ENCODE peak calls at places on chromosomes 13 and 19, in nine cellular contexts. One of them, this sample, is unnamed. For H3K9me3, the result is how much of the 10 kb centered on the place peaks cover.

GRCh38 chr13:50635504-50635903 is 208.0 kb downstream of the DLEU7 start:
- DNase-seq in HCT116: no peak
- DNase-seq in A549: no peak
- DNase-seq in prostate gland: no peak
- DNase-seq in heart left ventricle: no peak
- DNase-seq in esophagus squamous epithelium: no peak
- DNase-seq in body of pancreas: peak
- DNase-seq in suprapubic skin: peak
- DNase-seq in breast epithelium: no peak
- DNase-seq in this sample: peak

GRCh38 chr19:57583521-57584416 is at the start of gene ZIK1:
- DNase-seq in HCT116: no peak
- DNase-seq in esophagus squamous epithelium: peak
- DNase-seq in prostate gland: peak
- DNase-seq in A549: no peak
- DNase-seq in heart left ventricle: peak
- DNase-seq in breast epithelium: peak
- DNase-seq in body of pancreas: peak
- DNase-seq in suprapubic skin: peak
- DNase-seq in this sample: peak

GRCh38 chr19:54470991-54471782 is 1.9 kb downstream of the CDC42EP5 start:
- DNase-seq in breast epithelium: no peak
- DNase-seq in A549: no peak
- DNase-seq in body of pancreas: peak
- DNase-seq in esophagus squamous epithelium: no peak
- DNase-seq in HCT116: no peak
- DNase-seq in suprapubic skin: peak
- DNase-seq in prostate gland: no peak
- DNase-seq in heart left ventricle: peak
- DNase-seq in this sample: no peak

GRCh38 chr13:45349438-45349837 is 8.5 kb upstream of the TPT1 start:
- DNase-seq in breast epithelium: no peak
- DNase-seq in esophagus squamous epithelium: no peak
- DNase-seq in HCT116: no peak
- DNase-seq in prostate gland: no peak
- DNase-seq in heart left ventricle: no peak
- DNase-seq in A549: no peak
- DNase-seq in body of pancreas: no peak
- DNase-seq in suprapubic skin: no peak
- DNase-seq in this sample: no peak

GRCh38 chr13:48660356-48661076 is 6.8 kb downstream of the CYSLTR2 start:
- DNase-seq in A549: no peak
- DNase-seq in breast epithelium: no peak
- DNase-seq in suprapubic skin: no peak
- DNase-seq in HCT116: no peak
- DNase-seq in prostate gland: no peak
- DNase-seq in esophagus squamous epithelium: no peak
- DNase-seq in heart left ventricle: no peak
- DNase-seq in body of pancreas: peak
- DNase-seq in this sample: no peak

GRCh38 chr19:1115646-1116420 is 12.0 kb downstream of the GPX4 start:
- DNase-seq in esophagus squamous epithelium: no peak
- DNase-seq in breast epithelium: no peak
- DNase-seq in suprapubic skin: no peak
- DNase-seq in HCT116: no peak
- DNase-seq in body of pancreas: no peak
- DNase-seq in prostate gland: no peak
- DNase-seq in A549: no peak
- DNase-seq in heart left ventricle: no peak
- DNase-seq in this sample: no peak

GRCh38 chr13:97388385-97388784 is 45.6 kb upstream of the RAP2A start:
- DNase-seq in prostate gland: no peak
- DNase-seq in breast epithelium: no peak
- DNase-seq in HCT116: no peak
- DNase-seq in esophagus squamous epithelium: no peak
- DNase-seq in heart left ventricle: no peak
- DNase-seq in body of pancreas: no peak
- DNase-seq in A549: no peak
- DNase-seq in suprapubic skin: no peak
- DNase-seq in this sample: no peak

GRCh38 chr13:74171621-74172020 is 37.4 kb upstream of the KLF12 start:
- DNase-seq in HCT116: no peak
- DNase-seq in heart left ventricle: no peak
- DNase-seq in breast epithelium: no peak
- DNase-seq in prostate gland: no peak
- DNase-seq in esophagus squamous epithelium: no peak
- DNase-seq in body of pancreas: no peak
- DNase-seq in A549: no peak
- DNase-seq in suprapubic skin: no peak
- DNase-seq in this sample: no peak

GRCh38 chr13:97004096-97004876 is 10.0 kb upstream of the OXGR1 start:
- DNase-seq in HCT116: no peak
- DNase-seq in prostate gland: no peak
- DNase-seq in heart left ventricle: no peak
- DNase-seq in esophagus squamous epithelium: no peak
- DNase-seq in breast epithelium: no peak
- DNase-seq in A549: no peak
- DNase-seq in body of pancreas: no peak
- DNase-seq in suprapubic skin: no peak
- DNase-seq in this sample: no peak

DNA sequence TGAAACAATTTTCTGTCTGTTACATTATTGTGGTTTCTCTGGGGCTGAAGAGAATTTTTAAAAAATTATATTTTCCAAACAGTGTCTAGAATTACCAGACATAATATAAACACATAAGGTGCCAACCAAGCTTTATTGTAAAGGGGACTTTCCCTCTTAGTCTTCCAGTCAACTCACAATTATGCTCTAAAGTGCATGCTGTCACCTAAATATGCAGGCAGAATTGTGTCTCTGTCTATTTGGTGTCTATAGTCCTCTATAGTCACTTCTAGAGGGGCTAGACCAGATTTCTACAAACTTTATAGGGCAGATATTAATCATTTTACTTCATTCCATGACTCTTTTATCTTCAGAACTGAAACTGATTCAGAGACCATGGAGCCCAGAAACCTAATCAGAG is 12.8 kb downstream of the ZNF254 start:
- DNase-seq in prostate gland: no peak
- DNase-seq in suprapubic skin: no peak
- DNase-seq in A549: no peak
- DNase-seq in esophagus squamous epithelium: no peak
- DNase-seq in heart left ventricle: no peak
- DNase-seq in HCT116: no peak
- DNase-seq in body of pancreas: no peak
- DNase-seq in breast epithelium: no peak
- DNase-seq in this sample: no peak
- H3K9me3 ChIP-seq in prostate gland: under half
- H3K9me3 ChIP-seq in suprapubic skin: under half
- H3K9me3 ChIP-seq in A549: half or more
- H3K9me3 ChIP-seq in esophagus squamous epithelium: under half
- H3K9me3 ChIP-seq in heart left ventricle: under half
- H3K9me3 ChIP-seq in HCT116: under half
- H3K9me3 ChIP-seq in body of pancreas: under half
- H3K9me3 ChIP-seq in breast epithelium: under half
- H3K9me3 ChIP-seq in this sample: under half

GRCh38 chr19:29714953-29715694 is at the start of gene C19orf12:
- DNase-seq in prostate gland: peak
- DNase-seq in heart left ventricle: peak
- DNase-seq in breast epithelium: peak
- DNase-seq in body of pancreas: peak
- DNase-seq in HCT116: no peak
- DNase-seq in A549: peak
- DNase-seq in suprapubic skin: no peak
- DNase-seq in esophagus squamous epithelium: no peak
- DNase-seq in this sample: peak
- TF ChIP-seq POLR2A in prostate gland: peak
- TF ChIP-seq POLR2A in heart left ventricle: peak
- TF ChIP-seq POLR2A in breast epithelium: peak
- TF ChIP-seq POLR2A in body of pancreas: peak
- TF ChIP-seq POLR2A in HCT116: peak
- TF ChIP-seq POLR2A in A549: peak
- TF ChIP-seq POLR2A in suprapubic skin: peak
- TF ChIP-seq POLR2A in esophagus squamous epithelium: peak
- TF ChIP-seq POLR2A in this sample: peak

DNA sequence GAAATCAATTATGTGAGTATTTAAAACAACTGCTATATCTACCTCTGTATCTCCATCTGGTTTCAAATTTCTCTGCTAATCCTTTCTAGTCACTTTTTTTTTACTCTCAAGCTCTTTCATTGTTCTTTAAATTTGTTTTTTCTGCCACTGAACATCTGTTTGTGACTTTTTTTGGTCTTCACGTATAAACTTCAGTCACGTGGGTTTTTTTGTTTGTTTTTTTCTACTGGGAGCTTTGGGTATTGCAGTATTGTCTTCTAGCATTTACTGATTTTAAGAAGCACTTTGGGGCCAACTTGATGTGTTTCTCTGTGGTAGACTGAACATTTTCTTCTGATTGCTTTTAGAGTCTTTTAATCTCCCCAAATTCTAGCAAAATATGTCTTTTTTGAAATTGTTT is 262.6 kb upstream of the RXFP2 start:
- DNase-seq in esophagus squamous epithelium: no peak
- DNase-seq in HCT116: no peak
- DNase-seq in breast epithelium: no peak
- DNase-seq in heart left ventricle: no peak
- DNase-seq in suprapubic skin: no peak
- DNase-seq in body of pancreas: no peak
- DNase-seq in A549: no peak
- DNase-seq in prostate gland: no peak
- DNase-seq in this sample: no peak
- H3K27ac ChIP-seq in esophagus squamous epithelium: no peak
- H3K27ac ChIP-seq in HCT116: no peak
- H3K27ac ChIP-seq in breast epithelium: no peak
- H3K27ac ChIP-seq in heart left ventricle: no peak
- H3K27ac ChIP-seq in suprapubic skin: no peak
- H3K27ac ChIP-seq in body of pancreas: no peak
- H3K27ac ChIP-seq in A549: no peak
- H3K27ac ChIP-seq in prostate gland: no peak
- H3K27ac ChIP-seq in this sample: no peak

DNA sequence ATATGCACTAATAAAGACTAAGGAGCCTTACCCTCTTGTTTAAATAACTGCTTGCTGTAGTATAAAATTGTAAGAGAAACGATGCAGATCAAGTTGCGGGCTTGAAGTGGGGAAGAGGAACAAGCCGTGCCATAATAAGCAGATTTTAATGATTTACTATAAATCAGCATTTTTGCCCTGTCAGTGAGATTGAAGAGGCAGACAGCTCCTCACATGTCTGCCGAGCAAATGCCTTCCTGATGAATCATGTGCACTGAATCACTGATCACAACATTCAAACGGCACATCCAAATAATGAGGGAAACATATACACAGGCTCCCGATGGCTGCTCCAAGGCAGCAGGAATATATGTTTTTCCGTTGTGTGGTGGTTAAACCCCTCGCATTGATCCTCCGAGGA is 282.9 kb downstream of the TSHZ3 start:
- DNase-seq in body of pancreas: peak
- DNase-seq in HCT116: no peak
- DNase-seq in suprapubic skin: no peak
- DNase-seq in esophagus squamous epithelium: no peak
- DNase-seq in prostate gland: no peak
- DNase-seq in heart left ventricle: no peak
- DNase-seq in A549: peak
- DNase-seq in breast epithelium: no peak
- DNase-seq in this sample: no peak
- H3K9me3 ChIP-seq in body of pancreas: under half
- H3K9me3 ChIP-seq in HCT116: under half
- H3K9me3 ChIP-seq in suprapubic skin: under half
- H3K9me3 ChIP-seq in esophagus squamous epithelium: under half
- H3K9me3 ChIP-seq in prostate gland: under half
- H3K9me3 ChIP-seq in heart left ventricle: under half
- H3K9me3 ChIP-seq in A549: under half
- H3K9me3 ChIP-seq in breast epithelium: under half
- H3K9me3 ChIP-seq in this sample: under half

GRCh38 chr13:40940841-40941240 is 78.3 kb downstream of the ELF1 start:
- DNase-seq in HCT116: no peak
- DNase-seq in suprapubic skin: no peak
- DNase-seq in breast epithelium: no peak
- DNase-seq in heart left ventricle: no peak
- DNase-seq in A549: no peak
- DNase-seq in prostate gland: no peak
- DNase-seq in esophagus squamous epithelium: no peak
- DNase-seq in body of pancreas: peak
- DNase-seq in this sample: no peak

GRCh38 chr13:40943073-40943472 is 76.0 kb downstream of the ELF1 start:
- DNase-seq in heart left ventricle: no peak
- DNase-seq in HCT116: no peak
- DNase-seq in A549: no peak
- DNase-seq in suprapubic skin: no peak
- DNase-seq in body of pancreas: no peak
- DNase-seq in prostate gland: no peak
- DNase-seq in breast epithelium: no peak
- DNase-seq in esophagus squamous epithelium: no peak
- DNase-seq in this sample: no peak

GRCh38 chr13:40941581-40941980 is 77.5 kb downstream of the ELF1 start:
- DNase-seq in A549: no peak
- DNase-seq in HCT116: no peak
- DNase-seq in body of pancreas: no peak
- DNase-seq in heart left ventricle: no peak
- DNase-seq in suprapubic skin: no peak
- DNase-seq in esophagus squamous epithelium: no peak
- DNase-seq in prostate gland: no peak
- DNase-seq in breast epithelium: no peak
- DNase-seq in this sample: no peak

GRCh38 chr13:40946485-40946884 is 72.6 kb downstream of the ELF1 start:
- DNase-seq in suprapubic skin: no peak
- DNase-seq in heart left ventricle: no peak
- DNase-seq in breast epithelium: no peak
- DNase-seq in esophagus squamous epithelium: no peak
- DNase-seq in A549: no peak
- DNase-seq in prostate gland: no peak
- DNase-seq in body of pancreas: no peak
- DNase-seq in HCT116: no peak
- DNase-seq in this sample: no peak
- TF ChIP-seq POLR2A in suprapubic skin: no peak
- TF ChIP-seq POLR2A in heart left ventricle: no peak
- TF ChIP-seq POLR2A in breast epithelium: no peak
- TF ChIP-seq POLR2A in esophagus squamous epithelium: no peak
- TF ChIP-seq POLR2A in A549: no peak
- TF ChIP-seq POLR2A in prostate gland: no peak
- TF ChIP-seq POLR2A in body of pancreas: no peak
- TF ChIP-seq POLR2A in HCT116: no peak
- TF ChIP-seq POLR2A in this sample: no peak

GRCh38 chr19:45524575-45525129 is 17.4 kb downstream of the VASP start:
- DNase-seq in prostate gland: no peak
- DNase-seq in body of pancreas: peak
- DNase-seq in A549: no peak
- DNase-seq in breast epithelium: no peak
- DNase-seq in suprapubic skin: no peak
- DNase-seq in heart left ventricle: no peak
- DNase-seq in HCT116: no peak
- DNase-seq in esophagus squamous epithelium: no peak
- DNase-seq in this sample: no peak
- H3K27ac ChIP-seq in prostate gland: peak
- H3K27ac ChIP-seq in body of pancreas: peak
- H3K27ac ChIP-seq in A549: no peak
- H3K27ac ChIP-seq in breast epithelium: no peak
- H3K27ac ChIP-seq in suprapubic skin: peak
- H3K27ac ChIP-seq in heart left ventricle: peak
- H3K27ac ChIP-seq in HCT116: no peak
- H3K27ac ChIP-seq in esophagus squamous epithelium: peak
- H3K27ac ChIP-seq in this sample: no peak

GRCh38 chr19:43841990-43842389 is 14.9 kb downstream of the ZNF283 start:
- DNase-seq in A549: peak
- DNase-seq in heart left ventricle: no peak
- DNase-seq in suprapubic skin: no peak
- DNase-seq in esophagus squamous epithelium: no peak
- DNase-seq in body of pancreas: no peak
- DNase-seq in breast epithelium: no peak
- DNase-seq in prostate gland: no peak
- DNase-seq in HCT116: no peak
- DNase-seq in this sample: no peak

GRCh38 chr19:43839139-43839538 is 12.0 kb downstream of the ZNF283 start:
- DNase-seq in breast epithelium: no peak
- DNase-seq in A549: no peak
- DNase-seq in body of pancreas: no peak
- DNase-seq in esophagus squamous epithelium: no peak
- DNase-seq in prostate gland: no peak
- DNase-seq in suprapubic skin: no peak
- DNase-seq in HCT116: no peak
- DNase-seq in heart left ventricle: no peak
- DNase-seq in this sample: no peak
- H3K9me3 ChIP-seq in breast epithelium: half or more
- H3K9me3 ChIP-seq in A549: half or more
- H3K9me3 ChIP-seq in body of pancreas: half or more
- H3K9me3 ChIP-seq in esophagus squamous epithelium: under half
- H3K9me3 ChIP-seq in prostate gland: under half
- H3K9me3 ChIP-seq in suprapubic skin: half or more
- H3K9me3 ChIP-seq in HCT116: under half
- H3K9me3 ChIP-seq in heart left ventricle: half or more
- H3K9me3 ChIP-seq in this sample: half or more

This sample was measured in uterus.